ENCODE peak calls at places on chromosomes 13 and 19, in four cellular contexts. P, I, W and V are unnamed samples.

GRCh38 chr19:39208175-39208795 is 4.2 kb upstream of the SYCN start:
- DNase-seq in P (no peak), I (no peak), W (no peak), V (no peak)

GRCh38 chr13:23322353-23323336 is 110.9 kb downstream of the SACS start:
- DNase-seq in P (no peak), I (no peak), W (no peak), V (peak)

GRCh38 chr19:35712910-35713845 is 4.6 kb upstream of the KMT2B start:
- DNase-seq in P (no peak), I (peak), W (no peak), V (no peak)

GRCh38 chr13:98315466-98315865 is 138.4 kb upstream of the RNF113B start:
- DNase-seq in P (no peak), I (no peak), W (no peak), V (no peak)

GRCh38 chr19:38385057-38385803 is 2.6 kb downstream of the GGN start:
- DNase-seq in P (no peak), I (no peak), W (no peak), V (no peak)

GRCh38 chr19:33376423-33376822 is 2.9 kb downstream of the CEBPG start:
- DNase-seq in P (no peak), I (peak), W (peak), V (peak)

GRCh38 chr19:35271546-35271945 is 2.8 kb downstream of the USF2 start:
- DNase-seq in P (no peak), I (no peak), W (no peak), V (no peak)

GRCh38 chr13:43986395-43986794 is 106.7 kb downstream of the LACC1 start:
- DNase-seq in P (no peak), I (no peak), W (no peak), V (peak)

GRCh38 chr13:41587490-41587889 is 130.1 kb downstream of the RGCC start:
- DNase-seq in P (no peak), I (no peak), W (no peak), V (no peak)

GRCh38 chr13:107851670-107852460 is 363.5 kb downstream of the LIG4 start:
- DNase-seq in P (no peak), I (no peak), W (no peak), V (no peak)

GRCh38 chr13:92390217-92390616 is 836.4 kb upstream of the GPC6 start:
- DNase-seq in P (no peak), I (no peak), W (no peak), V (peak)

GRCh38 chr19:5966215-5966614 is 11.7 kb downstream of the RANBP3 start:
- DNase-seq in P (peak), I (no peak), W (no peak), V (no peak)

GRCh38 chr13:109243311-109243951 is 543.0 kb downstream of the IRS2 start:
- DNase-seq in P (peak), I (no peak), W (peak), V (no peak)

GRCh38 chr13:113475911-113476310 is 14.6 kb downstream of the DCUN1D2 start:
- DNase-seq in P (no peak), I (no peak), W (no peak), V (no peak)

GRCh38 chr13:33446821-33447481 is 161.4 kb upstream of the STARD13 start:
- DNase-seq in P (no peak), I (no peak), W (peak), V (peak)

GRCh38 chr13:99617474-99618255 is 116.4 kb downstream of the TM9SF2 start:
- DNase-seq in P (no peak), I (peak), W (peak), V (no peak)

GRCh38 chr13:23750383-23751121 is 138.6 kb downstream of the MIPEP start:
- DNase-seq in P (no peak), I (no peak), W (no peak), V (no peak)

GRCh38 chr19:10740798-10741197 is 22.9 kb downstream of the DNM2 start:
- DNase-seq in P (no peak), I (no peak), W (no peak), V (no peak)

GRCh38 chr13:37708101-37708500 is 109.5 kb upstream of the POSTN start:
- DNase-seq in P (no peak), I (no peak), W (no peak), V (no peak)

GRCh38 chr19:8163781-8164180 is 14.4 kb upstream of the FBN3 start:
- DNase-seq in P (no peak), I (no peak), W (no peak), V (no peak)

GRCh38 chr19:8155318-8155717 is 5.9 kb upstream of the FBN3 start:
- DNase-seq in P (no peak), I (no peak), W (no peak), V (no peak)

GRCh38 chr19:8158411-8159074 is 9.2 kb upstream of the FBN3 start:
- DNase-seq in P (peak), I (peak), W (no peak), V (peak)

DNA sequence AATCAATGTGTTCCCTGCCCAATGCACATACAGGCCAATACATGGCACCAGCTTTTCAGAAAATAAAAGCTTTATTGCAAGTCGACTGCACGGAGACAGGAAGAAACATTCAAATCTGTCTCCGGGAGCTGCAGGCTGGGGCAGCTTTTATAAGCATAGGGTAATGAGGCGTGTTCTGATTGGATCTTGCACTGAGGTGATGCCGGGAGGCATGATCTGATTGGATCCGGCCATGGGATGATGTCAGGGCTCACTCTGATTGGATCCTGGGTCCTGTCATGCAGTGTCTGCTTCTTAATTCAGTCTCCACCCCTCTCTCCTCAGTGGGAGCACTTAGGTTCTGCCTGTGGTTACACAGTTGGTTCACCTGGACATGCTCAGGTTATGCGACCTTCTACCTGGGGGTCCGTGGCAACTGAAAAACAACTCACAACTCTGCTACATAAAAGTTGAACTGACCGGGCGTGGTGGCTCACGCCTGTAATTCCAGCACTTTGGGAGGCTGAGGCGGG is 11.8 kb upstream of the FBN3 start:
- DNase-seq in P (no peak), I (no peak), W (no peak), V (peak)
- H3K4me3 ChIP-seq in P (no peak), I (no peak), W (no peak), V (no peak)

GRCh38 chr19:47469419-47469700 is 2.3 kb downstream of the SLC8A2 start:
- DNase-seq in P (no peak), I (no peak), W (no peak), V (no peak)
- H3K4me3 ChIP-seq in P (no peak), I (no peak), W (no peak), V (no peak)

GRCh38 chr19:4182082-4182926 is at the start of the genes ANKRD24 and SIRT6:
- DNase-seq in P (peak), I (peak), W (peak), V (peak)

GRCh38 chr19:4178990-4179389 is 3.4 kb downstream of the SIRT6 start:
- DNase-seq in P (no peak), I (no peak), W (no peak), V (no peak)

GRCh38 chr19:4184718-4185352 is 2.3 kb downstream of the ANKRD24 start:
- DNase-seq in P (no peak), I (no peak), W (no peak), V (no peak)

GRCh38 chr19:4183967-4184717 is 1.7 kb downstream of the ANKRD24 start:
- DNase-seq in P (no peak), I (no peak), W (no peak), V (no peak)

DNA sequence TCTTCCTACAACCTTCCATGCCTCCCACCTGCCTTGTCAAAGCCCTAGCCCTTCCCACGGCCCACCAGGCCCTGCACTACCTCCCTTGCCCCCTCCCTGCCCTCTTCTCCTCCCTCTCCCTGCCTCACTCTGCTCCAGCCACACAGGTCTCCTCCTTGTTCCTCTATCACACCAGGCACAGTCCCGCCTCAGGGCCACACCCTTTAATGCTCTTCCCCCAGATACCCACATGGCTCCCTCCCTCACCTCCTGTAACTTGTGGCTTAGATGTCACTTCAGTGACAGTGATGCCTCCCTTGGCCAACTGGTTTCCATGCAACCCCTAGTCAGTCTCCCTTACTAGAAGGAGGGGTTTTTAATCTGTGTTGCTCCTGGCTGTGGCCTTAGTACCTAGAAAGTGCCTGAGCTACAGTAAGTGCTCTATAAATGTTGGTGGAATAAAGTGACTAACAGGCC is 1.3 kb downstream of the SIRT6 start:
- DNase-seq in P (no peak), I (peak), W (no peak), V (no peak)
- H3K4me3 ChIP-seq in P (peak), I (peak), W (peak), V (peak)

GRCh38 chr19:17077447-17078028 is 2.0 kb downstream of the MYO9B start:
- DNase-seq in P (no peak), I (no peak), W (no peak), V (no peak)
- H3K4me3 ChIP-seq in P (peak), I (peak), W (peak), V (no peak)

GRCh38 chr13:111186305-111186930 is 71.3 kb downstream of the ARHGEF7 start:
- DNase-seq in P (no peak), I (no peak), W (no peak), V (no peak)

GRCh38 chr13:111183087-111183645 is 68.1 kb downstream of the ARHGEF7 start:
- DNase-seq in P (no peak), I (no peak), W (no peak), V (no peak)

GRCh38 chr13:111183959-111184684 is 69.0 kb downstream of the ARHGEF7 start:
- DNase-seq in P (no peak), I (no peak), W (no peak), V (no peak)

GRCh38 chr13:111181977-111182376 is 66.9 kb downstream of the ARHGEF7 start:
- DNase-seq in P (no peak), I (no peak), W (no peak), V (no peak)

GRCh38 chr13:111184685-111185401 is 69.7 kb downstream of the ARHGEF7 start:
- DNase-seq in P (no peak), I (peak), W (no peak), V (no peak)
- H3K4me3 ChIP-seq in P (no peak), I (no peak), W (no peak), V (no peak)

GRCh38 chr19:42402376-42403116 is 12.4 kb upstream of the CNFN start:
- DNase-seq in P (no peak), I (no peak), W (no peak), V (no peak)
- H3K4me3 ChIP-seq in P (peak), I (peak), W (peak), V (peak)

GRCh38 chr19:2099937-2100718 is 3.4 kb downstream of the IZUMO4 start:
- DNase-seq in P (no peak), I (no peak), W (no peak), V (no peak)

GRCh38 chr19:2099054-2099501 is 2.4 kb downstream of the IZUMO4 start:
- DNase-seq in P (no peak), I (no peak), W (no peak), V (no peak)

GRCh38 chr19:2096543-2097329 is at the start of gene IZUMO4:
- DNase-seq in P (peak), I (peak), W (peak), V (peak)

GRCh38 chr19:2095338-2095938 is 688 bp downstream of the MOB3A start:
- DNase-seq in P (no peak), I (peak), W (no peak), V (no peak)

DNA sequence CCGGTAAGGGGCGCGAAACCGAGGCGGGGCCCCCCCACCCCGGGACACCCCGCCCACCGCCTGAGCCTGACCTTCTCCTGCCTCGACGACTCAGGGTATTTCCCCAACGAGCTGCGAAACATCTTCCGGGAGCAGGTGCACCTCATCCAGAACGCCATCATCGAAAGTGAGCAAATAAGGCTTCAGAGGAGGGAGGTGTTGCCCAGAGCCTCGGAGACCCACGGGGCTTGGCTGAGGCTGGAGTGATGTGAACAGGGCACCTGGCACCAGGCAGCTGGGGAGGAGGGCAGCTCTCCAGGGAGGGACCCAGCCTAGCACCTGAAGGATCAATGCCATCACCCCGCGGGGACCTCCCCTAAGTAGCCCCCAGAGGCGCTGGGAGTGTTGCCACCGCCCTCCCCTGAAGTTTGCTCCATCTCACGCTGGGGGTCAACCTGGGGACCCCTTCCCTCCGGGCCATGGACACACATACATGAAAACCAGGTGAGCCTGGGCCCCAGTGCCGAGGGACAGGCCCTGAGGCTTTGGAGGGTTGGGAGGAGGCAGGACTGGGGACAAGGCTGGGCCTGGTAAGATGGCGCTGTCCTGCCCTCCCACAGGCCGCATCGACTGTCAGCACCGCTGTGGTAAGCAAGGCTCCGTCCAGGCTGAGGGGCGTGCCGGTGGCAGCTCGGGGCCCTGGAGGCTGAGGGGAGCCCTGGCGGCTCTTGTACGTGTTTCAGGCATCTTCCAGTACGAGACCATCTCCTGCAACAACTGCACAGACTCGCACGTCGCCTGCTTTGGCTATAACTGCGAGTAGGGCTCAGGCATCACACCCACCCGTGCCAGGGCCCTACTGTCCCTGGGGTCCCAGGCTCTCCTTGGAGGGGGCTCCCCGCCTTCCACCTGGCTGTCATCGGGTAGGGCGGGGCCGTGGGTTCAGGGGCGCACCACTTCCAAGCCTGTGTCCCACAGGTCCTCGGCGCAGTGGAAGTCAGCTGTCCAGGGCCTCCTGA is 914 bp downstream of the IZUMO4 start:
- DNase-seq in P (no peak), I (peak), W (no peak), V (no peak)
- H3K4me3 ChIP-seq in P (peak), I (peak), W (peak), V (peak)

DNA sequence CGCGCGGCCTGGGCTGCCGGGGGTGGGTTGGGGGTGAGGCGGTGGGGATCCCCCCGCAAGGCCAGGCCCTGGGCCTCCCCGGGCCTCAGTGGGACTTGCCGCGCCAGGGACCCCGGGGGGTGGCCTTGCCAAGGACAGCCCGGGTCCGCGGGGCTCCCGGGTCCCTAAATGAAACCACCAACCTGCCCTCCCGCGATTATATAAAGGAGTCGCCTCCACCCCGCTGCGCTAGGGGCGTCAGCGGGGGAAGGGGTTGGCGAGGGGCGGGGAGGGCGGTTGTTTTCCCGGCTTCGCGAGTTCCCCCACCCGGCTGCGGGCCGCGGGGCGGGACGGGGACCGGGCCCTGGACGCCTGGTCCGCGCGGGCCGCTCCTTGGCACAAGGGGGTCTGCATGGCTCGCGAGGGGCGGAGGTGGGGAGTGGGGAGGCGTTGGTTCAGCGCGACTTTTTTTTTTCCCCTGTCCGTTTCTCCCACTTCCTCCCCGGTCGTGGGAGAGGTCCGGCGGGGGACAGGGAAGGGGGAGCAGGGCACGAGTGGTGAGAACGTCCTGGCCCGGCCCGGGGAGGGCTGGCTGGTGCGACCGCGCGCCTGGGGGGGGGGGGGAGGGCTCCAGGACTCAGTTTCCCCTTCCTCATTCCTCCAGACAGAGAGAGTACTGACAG is 828 bp upstream of the ZBTB7A start:
- DNase-seq in P (no peak), I (no peak), W (no peak), V (no peak)
- H3K4me3 ChIP-seq in P (peak), I (peak), W (peak), V (peak)

DNA sequence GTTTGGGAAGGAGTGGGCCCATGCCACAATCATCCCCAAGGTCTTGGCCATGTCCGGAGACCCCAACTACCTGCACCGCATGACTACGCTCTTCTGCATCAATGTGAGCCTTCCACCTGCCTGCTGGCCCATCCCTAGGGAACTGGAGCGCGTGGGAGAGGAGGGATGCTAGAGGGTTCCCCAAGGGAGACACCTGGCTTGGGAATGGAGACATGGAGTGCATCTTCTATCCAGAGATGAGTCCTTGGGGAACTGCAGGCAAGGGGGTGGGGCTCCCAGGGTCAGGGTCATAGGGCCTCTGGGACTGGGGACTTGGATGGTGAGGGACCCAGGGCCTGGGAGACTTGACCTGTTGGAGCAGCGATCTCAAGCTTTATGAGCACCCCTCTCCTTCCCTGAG is 31.2 kb downstream of the PPP2R1A start:
- DNase-seq in P (no peak), I (no peak), W (no peak), V (no peak)
- H3K4me3 ChIP-seq in P (no peak), I (no peak), W (no peak), V (no peak)

DNA sequence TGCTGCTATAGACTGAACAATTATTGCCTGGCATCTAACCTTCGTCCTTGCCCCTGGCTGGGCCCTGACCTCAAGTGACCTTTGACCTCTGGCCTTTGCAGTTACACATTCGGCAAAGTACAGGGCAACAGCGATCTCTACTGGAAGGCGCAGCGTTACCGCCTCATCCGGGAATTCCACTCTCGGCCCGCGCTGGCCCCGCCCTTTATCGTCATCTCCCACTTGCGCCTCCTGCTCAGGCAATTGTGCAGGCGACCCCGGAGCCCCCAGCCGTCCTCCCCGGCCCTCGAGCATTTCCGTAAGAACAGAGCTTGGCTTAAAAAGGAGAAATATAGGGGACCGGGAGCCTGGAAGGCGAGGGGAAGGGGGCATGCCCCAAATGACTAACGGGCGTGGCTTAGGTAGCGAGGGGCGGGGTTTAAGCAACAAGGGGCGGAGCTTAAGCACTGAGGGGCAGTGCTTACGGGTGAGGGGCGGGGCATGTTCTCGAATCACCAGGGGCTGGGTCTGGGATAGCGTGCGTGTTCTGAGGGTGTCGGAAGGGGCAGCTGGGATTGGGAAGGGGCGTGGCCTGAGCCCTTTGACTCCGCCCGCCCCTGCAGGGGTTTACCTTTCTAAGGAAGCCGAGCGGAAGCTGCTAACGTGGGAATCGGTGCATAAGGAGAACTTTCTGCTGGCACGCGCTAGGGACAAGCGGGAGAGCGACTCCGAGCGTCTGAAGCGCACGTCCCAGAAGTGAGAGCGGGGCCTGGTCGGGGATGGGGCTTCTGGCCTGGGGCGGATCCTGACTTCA is 52.7 kb downstream of the TRPM4 start:
- DNase-seq in P (no peak), I (peak), W (no peak), V (no peak)
- H3K4me3 ChIP-seq in P (no peak), I (peak), W (no peak), V (no peak)